ENCODE peak calls at places on chromosomes 5 and 9, in seven cellular contexts. Q is AG04450, Z is spleen, C is caudate nucleus, I is PC-9, U is uterus, R is ovary. N is an unnamed sample.

GRCh38 chr9:112439825-112440224 is 46.8 kb upstream of the KIAA1958 start:
- DNase-seq in Q (no peak), Z (no peak), C (no peak), I (no peak), U (no peak), R (no peak), N (no peak)

GRCh38 chr5:73544429-73545402 is 20.7 kb downstream of the ANKRA2 start:
- DNase-seq in Q (no peak), Z (no peak), C (no peak), I (no peak), U (no peak), R (no peak), N (no peak)

GRCh38 chr9:3751125-3751758 is 225.4 kb upstream of the RFX3 start:
- DNase-seq in Q (no peak), Z (no peak), C (no peak), I (no peak), U (no peak), R (peak), N (no peak)

GRCh38 chr9:136861874-136862457 is 4.1 kb downstream of the EDF1 start:
- DNase-seq in Q (no peak), Z (peak), C (no peak), I (peak), U (no peak), R (no peak), N (no peak)

GRCh38 chr5:179678238-179679013 is 2.4 kb downstream of the CBY3 start:
- DNase-seq in Q (peak), Z (peak), C (peak), I (peak), U (peak), R (peak), N (peak)

GRCh38 chr5:137995077-137995746 is 37.7 kb downstream of the FAM13B start:
- DNase-seq in Q (no peak), Z (no peak), C (no peak), I (no peak), U (no peak), R (no peak), N (no peak)

GRCh38 chr5:20230010-20230409 is 242.0 kb upstream of the CDH18 start:
- DNase-seq in Q (no peak), Z (no peak), C (no peak), I (no peak), U (no peak), R (no peak), N (no peak)

GRCh38 chr5:128470663-128471062 is 67.4 kb downstream of the FBN2 start:
- DNase-seq in Q (no peak), Z (no peak), C (no peak), I (no peak), U (no peak), R (no peak), N (no peak)

GRCh38 chr5:43301653-43302091 is 11.5 kb downstream of the HMGCS1 start:
- DNase-seq in Q (no peak), Z (no peak), C (no peak), I (no peak), U (no peak), R (no peak), N (no peak)

GRCh38 chr9:105656131-105656921 is 5.9 kb upstream of the TAL2 start:
- DNase-seq in Q (no peak), Z (peak), C (no peak), I (no peak), U (no peak), R (peak), N (no peak)

GRCh38 chr9:12091865-12092527 is 601.2 kb upstream of the TYRP1 start:
- DNase-seq in Q (no peak), Z (peak), C (no peak), I (no peak), U (no peak), R (no peak), N (no peak)

GRCh38 chr5:126878085-126878484 is 101.1 kb downstream of the LMNB1 start:
- DNase-seq in Q (no peak), Z (peak), C (no peak), I (no peak), U (no peak), R (no peak), N (no peak)

GRCh38 chr9:123339666-123340414 is 16.2 kb upstream of the CRB2 start:
- DNase-seq in Q (no peak), Z (no peak), C (no peak), I (no peak), U (no peak), R (no peak), N (no peak)

GRCh38 chr5:179227578-179228311 is 117.5 kb downstream of the ADAMTS2 start:
- DNase-seq in Q (no peak), Z (peak), C (no peak), I (no peak), U (peak), R (peak), N (no peak)

GRCh38 chr9:127698985-127699670 is 7.7 kb upstream of the CFAP157 start:
- DNase-seq in Q (peak), Z (peak), C (peak), I (peak), U (peak), R (peak), N (peak)

GRCh38 chr5:60918466-60918865 is 26.4 kb downstream of the ERCC8 start:
- DNase-seq in Q (no peak), Z (no peak), C (no peak), I (no peak), U (no peak), R (no peak), N (no peak)

GRCh38 chr9:35675732-35676392 is 2.1 kb downstream of the CA9 start:
- DNase-seq in Q (no peak), Z (peak), C (no peak), I (no peak), U (no peak), R (peak), N (no peak)

GRCh38 chr9:21481470-21482057 is 549 bp downstream of the IFNE start:
- DNase-seq in Q (no peak), Z (no peak), C (no peak), I (no peak), U (no peak), R (no peak), N (no peak)

GRCh38 chr9:37309136-37309535 is 113.4 kb upstream of the GRHPR start:
- DNase-seq in Q (no peak), Z (no peak), C (no peak), I (no peak), U (no peak), R (no peak), N (no peak)

GRCh38 chr5:178090856-178091255 is 22.5 kb upstream of the N4BP3 start:
- DNase-seq in Q (no peak), Z (no peak), C (no peak), I (peak), U (no peak), R (no peak), N (no peak)

GRCh38 chr9:19445452-19445851 is 36.6 kb downstream of the ACER2 start:
- DNase-seq in Q (no peak), Z (no peak), C (no peak), I (no peak), U (no peak), R (no peak), N (no peak)

GRCh38 chr5:40680741-40681350 is 1.1 kb downstream of the PTGER4 start:
- DNase-seq in Q (no peak), Z (peak), C (no peak), I (no peak), U (peak), R (no peak), N (peak)

GRCh38 chr5:86748538-86749105 is 130.9 kb downstream of the COX7C start:
- DNase-seq in Q (no peak), Z (no peak), C (no peak), I (no peak), U (no peak), R (no peak), N (no peak)

GRCh38 chr9:36871606-36872005 is 162.5 kb downstream of the PAX5 start:
- DNase-seq in Q (no peak), Z (peak), C (no peak), I (no peak), U (no peak), R (no peak), N (no peak)

GRCh38 chr5:180318456-180319089 is 26.7 kb upstream of the MAPK9 start:
- DNase-seq in Q (no peak), Z (no peak), C (no peak), I (no peak), U (no peak), R (no peak), N (no peak)

GRCh38 chr5:133735346-133735745 is 123.0 kb upstream of the FSTL4 start:
- DNase-seq in Q (no peak), Z (no peak), C (no peak), I (peak), U (no peak), R (no peak), N (no peak)

GRCh38 chr9:128097156-128098016 is 29.4 kb downstream of the SLC25A25 start:
- DNase-seq in Q (no peak), Z (peak), C (no peak), I (no peak), U (no peak), R (no peak), N (no peak)

GRCh38 chr5:6317133-6317532 is 61.2 kb downstream of the MED10 start:
- DNase-seq in Q (no peak), Z (no peak), C (no peak), I (no peak), U (no peak), R (no peak), N (no peak)

GRCh38 chr9:136710543-136710942 is 1.8 kb upstream of the DIPK1B start:
- DNase-seq in Q (no peak), Z (no peak), C (no peak), I (no peak), U (no peak), R (no peak), N (no peak)

GRCh38 chr9:129932303-129933151 is 97.3 kb downstream of the USP20 start:
- DNase-seq in Q (no peak), Z (no peak), C (no peak), I (no peak), U (no peak), R (no peak), N (no peak)
- H3K27ac ChIP-seq in Q (no peak), Z (peak), C (peak), I (no peak), U (peak), R (no peak), N (peak)

DNA sequence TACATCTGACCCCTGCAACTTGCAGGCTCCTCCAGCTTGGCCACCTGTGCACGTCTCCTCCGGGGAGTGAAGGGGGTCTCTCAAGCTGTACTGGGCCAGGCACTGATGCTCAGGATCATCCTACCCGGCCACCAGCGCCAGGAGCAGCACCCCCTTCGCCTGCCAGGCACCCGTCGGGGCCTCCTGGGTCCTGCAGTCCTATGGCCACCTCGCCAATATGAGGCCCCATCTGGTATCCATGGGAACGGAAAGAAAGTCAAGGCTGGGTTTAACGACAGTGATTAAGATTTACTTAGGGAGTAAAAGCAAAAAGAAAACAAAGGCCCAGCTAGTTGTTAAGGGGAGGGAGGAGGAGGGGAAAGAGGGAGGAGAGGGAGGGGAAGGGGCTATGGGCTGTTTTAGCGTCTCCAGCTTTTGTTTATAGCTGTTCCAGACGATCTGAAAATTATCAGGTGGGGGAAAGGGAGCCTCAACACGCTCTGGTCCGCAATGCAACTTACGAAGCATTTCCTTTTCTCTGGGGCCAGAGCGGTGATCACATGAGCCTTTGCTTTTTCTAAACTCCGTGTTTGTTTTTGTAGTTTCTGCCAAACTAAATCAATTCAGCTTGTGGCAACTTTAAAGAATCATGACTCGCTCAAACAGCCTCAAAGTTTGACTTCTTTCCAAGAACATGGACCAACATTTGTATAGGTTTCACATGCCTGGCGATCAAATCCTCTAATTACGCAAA is 132.4 kb downstream of the ROR2 start:
- DNase-seq in Q (peak), Z (no peak), C (no peak), I (no peak), U (peak), R (peak), N (no peak)
- H3K27ac ChIP-seq in Q (peak), Z (peak), C (peak), I (no peak), U (peak), R (peak), N (peak)

DNA sequence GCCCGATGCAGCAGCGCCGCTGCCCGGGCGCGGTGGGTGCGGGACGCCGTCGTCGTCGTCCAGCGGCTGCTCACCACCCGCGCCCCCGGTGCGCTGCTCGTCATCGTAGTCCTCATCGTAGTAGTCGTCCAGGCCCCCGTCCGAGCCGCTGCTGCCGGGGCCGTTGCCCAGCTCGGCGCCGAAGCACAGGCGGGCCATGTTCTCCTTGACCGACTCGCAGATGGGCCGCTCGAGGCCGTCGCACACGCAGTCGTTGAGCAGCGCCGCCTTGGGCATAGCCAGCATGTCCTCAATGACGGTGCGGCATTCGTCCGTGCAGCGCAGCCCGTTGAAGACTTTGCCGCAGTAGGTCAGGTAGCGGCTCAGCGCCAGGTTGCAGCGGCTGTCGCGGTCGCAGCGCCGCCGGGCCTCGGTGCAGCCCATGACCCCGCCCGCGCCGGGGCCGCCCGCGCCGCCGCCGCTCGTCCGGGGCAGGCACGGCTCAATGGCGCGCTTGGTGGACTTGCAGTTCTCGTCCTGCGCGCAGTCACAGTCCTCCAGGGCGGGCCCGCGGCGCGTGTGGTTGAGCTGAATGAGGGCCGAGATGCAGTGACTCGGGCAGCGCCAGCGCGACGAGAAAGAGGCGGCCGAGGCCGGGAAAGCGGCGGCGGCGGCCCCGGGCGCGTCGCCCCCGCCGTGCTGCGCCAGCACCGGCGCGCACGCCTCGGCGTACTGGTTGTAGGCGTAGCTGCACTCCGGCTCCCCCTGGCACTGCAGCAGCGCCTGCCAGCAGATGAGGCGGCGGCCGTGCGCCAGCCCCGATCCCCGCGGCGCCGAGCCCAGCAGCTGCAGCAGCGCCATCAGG is 1.2 kb downstream of the GAS1 start:
- DNase-seq in Q (no peak), Z (peak), C (peak), I (peak), U (peak), R (peak), N (peak)
- H3K27ac ChIP-seq in Q (peak), Z (peak), C (peak), I (no peak), U (peak), R (peak), N (peak)

DNA sequence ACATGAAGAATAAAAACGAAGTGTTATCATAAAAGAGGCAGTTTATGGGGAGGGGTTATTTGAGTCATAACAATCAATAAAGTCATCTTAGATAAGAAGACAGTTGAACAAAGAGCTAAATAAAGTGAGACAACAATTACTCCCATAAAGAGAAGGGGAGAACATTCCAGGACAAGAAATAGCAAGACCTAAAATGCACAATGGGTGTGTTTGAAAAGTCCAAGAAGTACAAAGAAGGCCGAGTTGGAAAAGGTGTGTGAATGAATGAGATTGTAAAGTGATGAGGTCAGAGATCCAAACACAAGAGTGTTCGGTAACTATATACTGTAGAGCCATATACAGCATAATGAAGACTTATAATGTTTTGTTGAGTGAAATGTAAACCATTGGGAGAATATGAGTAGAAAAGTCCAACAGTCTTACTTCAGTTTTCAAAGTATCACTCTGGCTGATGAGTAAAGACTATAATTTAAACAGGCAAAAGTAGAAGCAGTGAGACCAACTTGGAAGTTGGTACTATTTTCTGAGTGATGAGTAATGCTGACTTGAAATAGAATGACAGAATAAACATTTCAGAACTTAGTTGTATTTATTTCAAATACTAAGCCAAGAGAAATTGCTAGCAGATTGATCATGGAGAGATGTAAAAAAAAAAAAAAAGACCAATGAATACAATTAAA is 868.7 kb upstream of the CDH9 start:
- DNase-seq in Q (no peak), Z (no peak), C (no peak), I (no peak), U (no peak), R (no peak), N (no peak)
- H3K27ac ChIP-seq in Q (no peak), Z (no peak), C (no peak), I (no peak), U (no peak), R (no peak), N (no peak)

GRCh38 chr9:93636172-93636661 is 59.8 kb downstream of the PHF2 start:
- DNase-seq in Q (no peak), Z (peak), C (no peak), I (no peak), U (peak), R (peak), N (no peak)
- H3K27ac ChIP-seq in Q (no peak), Z (no peak), C (no peak), I (no peak), U (no peak), R (no peak), N (no peak)

GRCh38 chr5:151084363-151084762 is 3.5 kb upstream of the TNIP1 start:
- DNase-seq in Q (no peak), Z (peak), C (no peak), I (no peak), U (no peak), R (no peak), N (no peak)
- H3K27ac ChIP-seq in Q (no peak), Z (peak), C (no peak), I (no peak), U (no peak), R (no peak), N (peak)

DNA sequence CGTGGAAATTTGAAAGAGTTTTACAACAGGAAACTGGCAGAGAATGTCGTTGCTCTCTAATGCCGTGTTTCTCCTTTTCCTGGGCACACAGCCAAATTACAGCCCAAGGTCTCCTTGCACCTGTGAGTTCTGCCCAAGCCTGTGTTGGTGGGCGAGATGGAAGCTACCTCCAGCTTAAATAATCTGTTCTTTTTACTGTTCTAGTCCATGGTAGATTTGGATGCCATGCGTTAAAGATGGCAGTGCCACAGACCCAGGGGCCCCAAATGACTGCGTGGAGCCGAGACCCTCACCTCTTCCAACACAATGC is 92.6 kb upstream of the IRX4 start:
- DNase-seq in Q (no peak), Z (no peak), C (no peak), I (no peak), U (no peak), R (no peak), N (no peak)
- H3K27ac ChIP-seq in Q (no peak), Z (no peak), C (no peak), I (no peak), U (no peak), R (no peak), N (no peak)

GRCh38 chr5:173011602-173012001 is 28.0 kb downstream of the ATP6V0E1 start:
- DNase-seq in Q (no peak), Z (no peak), C (no peak), I (no peak), U (no peak), R (no peak), N (no peak)
- H3K27ac ChIP-seq in Q (no peak), Z (peak), C (peak), I (no peak), U (no peak), R (no peak), N (peak)